ENCODE peak calls at places on chromosomes 6 and 20, in four cellular contexts. One of them, this sample, is unnamed.

GRCh38 chr6:43668151-43669028 is 19.2 kb downstream of the MRPS18A start:
- DNase-seq in endothelial cell: peak; percentile 70
- DNase-seq in tibial artery: peak; percentile 27
- DNase-seq in bronchial epithelial cell: peak; percentile 89
- DNase-seq in this sample: peak; percentile 54

GRCh38 chr6:57216235-57217101 is 5.6 kb downstream of the RAB23 start:
- DNase-seq in tibial artery: no peak
- DNase-seq in endothelial cell: no peak
- DNase-seq in bronchial epithelial cell: no peak
- DNase-seq in this sample: peak; percentile 35

GRCh38 chr6:111113731-111114438 is 26.6 kb downstream of the SLC16A10 start:
- DNase-seq in endothelial cell: no peak
- DNase-seq in tibial artery: peak; percentile 37
- DNase-seq in bronchial epithelial cell: peak; percentile 10
- DNase-seq in this sample: no peak

GRCh38 chr6:13406051-13406477 is 77.7 kb upstream of the TBC1D7 start:
- DNase-seq in tibial artery: no peak
- DNase-seq in endothelial cell: no peak
- DNase-seq in bronchial epithelial cell: no peak
- DNase-seq in this sample: no peak

GRCh38 chr20:44111712-44112335 is 75.2 kb downstream of the JPH2 start:
- DNase-seq in tibial artery: no peak
- DNase-seq in bronchial epithelial cell: peak; percentile 36
- DNase-seq in endothelial cell: no peak
- DNase-seq in this sample: peak; percentile 62

GRCh38 chr6:142843344-142843743 is 101.6 kb downstream of the HIVEP2 start:
- DNase-seq in endothelial cell: no peak
- DNase-seq in tibial artery: no peak
- DNase-seq in bronchial epithelial cell: no peak
- DNase-seq in this sample: no peak

GRCh38 chr6:26214826-26215199 is 127.6 kb downstream of the HFE start:
- DNase-seq in bronchial epithelial cell: no peak
- DNase-seq in endothelial cell: no peak
- DNase-seq in tibial artery: no peak
- DNase-seq in this sample: no peak

GRCh38 chr20:4951299-4951698 is 50.0 kb downstream of the SLC23A2 start:
- DNase-seq in bronchial epithelial cell: peak; percentile 82
- DNase-seq in endothelial cell: no peak
- DNase-seq in tibial artery: peak; percentile 51
- DNase-seq in this sample: peak; percentile 63

GRCh38 chr20:58135441-58136170 is 92.8 kb downstream of the ANKRD60 start:
- DNase-seq in bronchial epithelial cell: peak; percentile 79
- DNase-seq in tibial artery: no peak
- DNase-seq in endothelial cell: no peak
- DNase-seq in this sample: peak; percentile 13

DNA sequence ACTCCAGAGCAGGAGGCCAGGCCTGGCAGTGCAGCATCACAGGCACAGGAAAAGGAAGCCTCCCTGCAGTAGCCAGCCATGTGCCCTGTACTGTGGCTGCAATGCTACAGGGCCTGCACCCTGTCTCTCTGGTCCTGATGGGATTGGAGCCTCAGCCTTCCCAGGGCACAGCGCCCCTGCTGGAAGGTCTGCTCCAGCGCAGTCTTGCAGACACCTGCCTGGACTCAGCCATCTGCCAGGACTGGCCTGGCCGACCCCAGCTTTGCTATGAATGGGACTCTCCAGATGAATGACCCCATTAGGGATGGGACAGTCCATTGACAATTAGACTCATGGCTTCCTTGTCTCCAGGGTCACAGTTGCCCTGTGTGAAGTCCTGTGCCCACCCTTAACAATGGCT is 251.6 kb downstream of the ERMARD start:
- DNase-seq in tibial artery: no peak
- DNase-seq in endothelial cell: no peak
- DNase-seq in bronchial epithelial cell: no peak
- DNase-seq in this sample: no peak
- TF ChIP-seq CTCF in tibial artery: no peak
- TF ChIP-seq CTCF in endothelial cell: no peak
- TF ChIP-seq CTCF in bronchial epithelial cell: no peak
- TF ChIP-seq CTCF in this sample: no peak

GRCh38 chr6:155319902-155320301 is 5.6 kb upstream of the TFB1M start:
- DNase-seq in bronchial epithelial cell: no peak
- DNase-seq in endothelial cell: no peak
- DNase-seq in tibial artery: no peak
- DNase-seq in this sample: no peak

GRCh38 chr6:155316419-155316818 is 2.1 kb upstream of the TFB1M start:
- DNase-seq in endothelial cell: no peak
- DNase-seq in bronchial epithelial cell: no peak
- DNase-seq in tibial artery: no peak
- DNase-seq in this sample: no peak

GRCh38 chr6:155315516-155315871 is 1.2 kb upstream of the TFB1M start:
- DNase-seq in bronchial epithelial cell: no peak
- DNase-seq in endothelial cell: no peak
- DNase-seq in tibial artery: no peak
- DNase-seq in this sample: no peak

GRCh38 chr6:155314773-155315515 is 660 bp upstream of the TFB1M start:
- DNase-seq in tibial artery: peak; percentile 67
- DNase-seq in endothelial cell: no peak
- DNase-seq in bronchial epithelial cell: peak; percentile 83
- DNase-seq in this sample: peak; percentile 59

DNA sequence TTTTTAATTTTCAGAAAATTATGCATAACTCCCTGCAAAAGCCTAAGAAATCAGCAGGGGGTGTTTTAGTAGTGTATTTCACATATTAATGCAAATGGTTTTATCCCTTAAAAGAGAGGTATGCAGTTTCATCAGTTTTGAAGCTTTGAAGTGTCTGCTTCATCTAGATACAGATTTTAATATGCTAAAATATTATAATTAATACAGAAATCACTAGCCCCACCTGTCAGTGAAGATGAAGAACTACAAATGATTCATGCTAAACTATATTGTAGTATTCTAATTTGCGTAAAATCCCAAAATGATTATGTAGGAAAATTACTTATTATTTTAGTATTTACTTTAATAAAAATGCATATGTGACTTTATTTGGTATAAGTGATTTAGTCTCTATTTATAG is 2.9 kb upstream of the TFB1M start:
- DNase-seq in bronchial epithelial cell: no peak
- DNase-seq in endothelial cell: no peak
- DNase-seq in tibial artery: no peak
- DNase-seq in this sample: no peak
- TF ChIP-seq CTCF in bronchial epithelial cell: no peak
- TF ChIP-seq CTCF in endothelial cell: peak; percentile 28
- TF ChIP-seq CTCF in tibial artery: no peak
- TF ChIP-seq CTCF in this sample: no peak

GRCh38 chr6:112269165-112269564 is 14.8 kb upstream of the LAMA4 start:
- DNase-seq in endothelial cell: peak; percentile 7
- DNase-seq in bronchial epithelial cell: peak; percentile 8
- DNase-seq in tibial artery: peak; percentile 45
- DNase-seq in this sample: no peak
- TF ChIP-seq CTCF in endothelial cell: no peak
- TF ChIP-seq CTCF in bronchial epithelial cell: no peak
- TF ChIP-seq CTCF in tibial artery: no peak
- TF ChIP-seq CTCF in this sample: peak; percentile 64

GRCh38 chr20:37651932-37652331 is 41.9 kb upstream of the CTNNBL1 start:
- DNase-seq in endothelial cell: peak; percentile 46
- DNase-seq in tibial artery: no peak
- DNase-seq in bronchial epithelial cell: peak; percentile 18
- DNase-seq in this sample: no peak
- TF ChIP-seq CTCF in endothelial cell: peak; percentile 46
- TF ChIP-seq CTCF in tibial artery: peak; percentile 21
- TF ChIP-seq CTCF in bronchial epithelial cell: peak; percentile 23
- TF ChIP-seq CTCF in this sample: peak; percentile 7

DNA sequence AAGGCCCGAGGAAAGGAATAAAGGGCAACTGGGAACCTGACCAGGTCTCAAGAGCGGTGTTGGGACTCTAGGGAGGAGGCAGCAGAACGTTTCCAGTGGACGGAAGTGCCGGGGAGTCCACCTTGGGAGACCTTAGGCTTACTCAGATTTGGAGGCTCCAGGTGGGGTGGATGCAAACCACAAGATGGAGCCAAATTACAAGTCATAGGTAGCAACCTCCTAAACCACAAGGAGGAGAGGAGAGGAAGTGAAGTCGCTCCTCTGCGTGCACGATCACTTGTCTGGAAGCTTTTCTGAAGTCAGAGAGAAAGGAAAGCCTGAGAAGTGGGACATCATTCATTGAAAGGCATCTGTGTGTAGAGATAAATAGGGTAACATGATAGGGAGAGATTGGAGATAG is 9.3 kb downstream of the HLA-DOA start:
- DNase-seq in bronchial epithelial cell: peak; percentile 68
- DNase-seq in endothelial cell: peak; percentile 38
- DNase-seq in tibial artery: no peak
- DNase-seq in this sample: no peak
- TF ChIP-seq CTCF in bronchial epithelial cell: peak; percentile 55
- TF ChIP-seq CTCF in endothelial cell: no peak
- TF ChIP-seq CTCF in tibial artery: no peak
- TF ChIP-seq CTCF in this sample: no peak

GRCh38 chr6:122580731-122581130 is 29.5 kb upstream of the PKIB start:
- DNase-seq in tibial artery: no peak
- DNase-seq in endothelial cell: no peak
- DNase-seq in bronchial epithelial cell: peak; percentile 78
- DNase-seq in this sample: no peak
- TF ChIP-seq CTCF in tibial artery: no peak
- TF ChIP-seq CTCF in endothelial cell: no peak
- TF ChIP-seq CTCF in bronchial epithelial cell: peak; percentile 40
- TF ChIP-seq CTCF in this sample: no peak